ENCODE peak calls at places on chromosomes 12 and 14, in six cellular contexts. One of them, this sample, is unnamed.

GRCh38 chr14:66600416-66600815 is 92.5 kb downstream of the GPHN start:
- DNase-seq in right cardiac atrium: no peak
- DNase-seq in astrocyte: peak; percentile 70
- DNase-seq in suprapubic skin: no peak
- DNase-seq in GM23248: peak; percentile 47
- DNase-seq in A673: no peak
- DNase-seq in this sample: no peak

GRCh38 chr12:38921025-38921677 is 15.8 kb upstream of the CPNE8 start:
- DNase-seq in A673: peak; percentile 77
- DNase-seq in astrocyte: peak; percentile 54
- DNase-seq in suprapubic skin: no peak
- DNase-seq in GM23248: peak; percentile 70
- DNase-seq in right cardiac atrium: no peak
- DNase-seq in this sample: no peak

GRCh38 chr12:115305275-115305674 is 621.3 kb upstream of the TBX3 start:
- DNase-seq in astrocyte: no peak
- DNase-seq in GM23248: no peak
- DNase-seq in suprapubic skin: no peak
- DNase-seq in A673: no peak
- DNase-seq in right cardiac atrium: no peak
- DNase-seq in this sample: no peak

GRCh38 chr12:131061041-131061806 is 107.5 kb downstream of the ADGRD1 start:
- DNase-seq in astrocyte: no peak
- DNase-seq in suprapubic skin: peak; percentile 50
- DNase-seq in right cardiac atrium: no peak
- DNase-seq in GM23248: no peak
- DNase-seq in A673: no peak
- DNase-seq in this sample: no peak

GRCh38 chr14:35355981-35356839 is 48.3 kb downstream of the NFKBIA start:
- DNase-seq in suprapubic skin: no peak
- DNase-seq in astrocyte: peak; percentile 79
- DNase-seq in A673: peak; percentile 33
- DNase-seq in GM23248: peak; percentile 60
- DNase-seq in right cardiac atrium: no peak
- DNase-seq in this sample: no peak

GRCh38 chr14:96509457-96510090 is 7.4 kb downstream of the PAPOLA start:
- DNase-seq in right cardiac atrium: no peak
- DNase-seq in suprapubic skin: no peak
- DNase-seq in GM23248: no peak
- DNase-seq in astrocyte: no peak
- DNase-seq in A673: no peak
- DNase-seq in this sample: no peak

GRCh38 chr12:104593482-104593881 is 136.7 kb downstream of the CHST11 start:
- DNase-seq in astrocyte: no peak
- DNase-seq in GM23248: no peak
- DNase-seq in suprapubic skin: no peak
- DNase-seq in right cardiac atrium: no peak
- DNase-seq in A673: no peak
- DNase-seq in this sample: no peak

GRCh38 chr12:65867428-65867827 is 43.1 kb downstream of the HMGA2 start:
- DNase-seq in A673: no peak
- DNase-seq in right cardiac atrium: no peak
- DNase-seq in astrocyte: peak; percentile 96
- DNase-seq in suprapubic skin: no peak
- DNase-seq in GM23248: peak; percentile 96
- DNase-seq in this sample: no peak

GRCh38 chr12:100798799-100799198 is 4.2 kb downstream of the ANO4 start:
- DNase-seq in right cardiac atrium: no peak
- DNase-seq in A673: peak; percentile 46
- DNase-seq in astrocyte: peak; percentile 83
- DNase-seq in GM23248: no peak
- DNase-seq in suprapubic skin: no peak
- DNase-seq in this sample: no peak

GRCh38 chr14:20112321-20112720 is 1.8 kb downstream of the OR4K17 start:
- DNase-seq in GM23248: no peak
- DNase-seq in A673: no peak
- DNase-seq in astrocyte: no peak
- DNase-seq in right cardiac atrium: no peak
- DNase-seq in suprapubic skin: no peak
- DNase-seq in this sample: no peak
- H3K27me3 ChIP-seq in GM23248: no peaks in the 10 kb centered on the region
- H3K27me3 ChIP-seq in A673: no peaks in the 10 kb centered on the region
- H3K27me3 ChIP-seq in astrocyte: no peaks in the 10 kb centered on the region
- H3K27me3 ChIP-seq in right cardiac atrium: no peaks in the 10 kb centered on the region
- H3K27me3 ChIP-seq in suprapubic skin: no peaks in the 10 kb centered on the region
- H3K27me3 ChIP-seq in this sample: no peaks in the 10 kb centered on the region

GRCh38 chr12:128976120-128976519 is 122.8 kb downstream of the GLT1D1 start:
- DNase-seq in A673: peak; percentile 13
- DNase-seq in astrocyte: no peak
- DNase-seq in GM23248: no peak
- DNase-seq in right cardiac atrium: no peak
- DNase-seq in suprapubic skin: no peak
- DNase-seq in this sample: no peak
- H3K27ac ChIP-seq in A673: no peak overlapping the region
- H3K27ac ChIP-seq in astrocyte: no peak overlapping the region
- H3K27ac ChIP-seq in GM23248: no peak overlapping the region
- H3K27ac ChIP-seq in right cardiac atrium: no peak overlapping the region
- H3K27ac ChIP-seq in suprapubic skin: no peak overlapping the region
- H3K27ac ChIP-seq in this sample: no peak overlapping the region

GRCh38 chr14:37608649-37609048 is 13.2 kb downstream of the TTC6 start:
- DNase-seq in A673: no peak
- DNase-seq in right cardiac atrium: no peak
- DNase-seq in GM23248: no peak
- DNase-seq in suprapubic skin: no peak
- DNase-seq in astrocyte: no peak
- DNase-seq in this sample: no peak
- H3K27me3 ChIP-seq in A673: peaks cover 36% of the 10 kb centered on the region
- H3K27me3 ChIP-seq in right cardiac atrium: peaks cover 9% of the 10 kb centered on the region
- H3K27me3 ChIP-seq in GM23248: peaks cover 80% of the 10 kb centered on the region
- H3K27me3 ChIP-seq in suprapubic skin: peaks cover 77% of the 10 kb centered on the region
- H3K27me3 ChIP-seq in astrocyte: peaks cover 61% of the 10 kb centered on the region
- H3K27me3 ChIP-seq in this sample: peaks cover 21% of the 10 kb centered on the region

GRCh38 chr12:11812558-11813421 is 163.3 kb downstream of the ETV6 start:
- DNase-seq in GM23248: peak; percentile 52
- DNase-seq in astrocyte: no peak
- DNase-seq in A673: peak; percentile 69
- DNase-seq in right cardiac atrium: peak; percentile 82
- DNase-seq in suprapubic skin: no peak
- DNase-seq in this sample: no peak
- H3K27ac ChIP-seq in GM23248: peak overlapping the region; percentile 10
- H3K27ac ChIP-seq in astrocyte: peak overlapping the region; percentile 61
- H3K27ac ChIP-seq in A673: peak overlapping the region; percentile 81
- H3K27ac ChIP-seq in right cardiac atrium: peak overlapping the region; percentile 88
- H3K27ac ChIP-seq in suprapubic skin: peak overlapping the region; percentile 84
- H3K27ac ChIP-seq in this sample: no peak overlapping the region

DNA sequence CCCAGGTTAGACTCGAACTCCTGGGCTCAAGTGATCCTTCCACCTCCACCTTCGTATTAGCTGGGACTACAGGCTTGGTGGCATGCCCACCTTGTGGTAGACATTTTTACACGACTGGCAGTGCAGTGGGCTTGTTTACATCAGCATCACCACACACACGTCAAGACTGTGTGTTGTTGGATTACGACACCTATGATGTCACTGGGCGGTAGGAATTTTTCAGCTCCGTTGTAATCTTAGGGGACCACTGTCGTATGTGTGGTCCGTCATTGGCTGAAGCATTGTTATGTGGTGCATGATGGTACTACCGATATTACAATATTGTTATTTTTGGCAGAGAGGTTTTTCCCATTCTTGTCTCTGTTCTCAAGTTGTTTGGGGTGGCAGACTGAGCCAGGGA is 50.7 kb downstream of the TSPAN9 start:
- DNase-seq in A673: no peak
- DNase-seq in suprapubic skin: no peak
- DNase-seq in astrocyte: peak; percentile 50
- DNase-seq in right cardiac atrium: no peak
- DNase-seq in GM23248: no peak
- DNase-seq in this sample: no peak
- H3K27me3 ChIP-seq in A673: no peaks in the 10 kb centered on the region
- H3K27me3 ChIP-seq in suprapubic skin: no peaks in the 10 kb centered on the region
- H3K27me3 ChIP-seq in astrocyte: peaks cover 7% of the 10 kb centered on the region
- H3K27me3 ChIP-seq in right cardiac atrium: no peaks in the 10 kb centered on the region
- H3K27me3 ChIP-seq in GM23248: no peaks in the 10 kb centered on the region
- H3K27me3 ChIP-seq in this sample: peaks cover 34% of the 10 kb centered on the region

GRCh38 chr12:70456953-70457352 is 90.9 kb downstream of the KCNMB4 start:
- DNase-seq in astrocyte: no peak
- DNase-seq in right cardiac atrium: no peak
- DNase-seq in suprapubic skin: no peak
- DNase-seq in A673: no peak
- DNase-seq in GM23248: no peak
- DNase-seq in this sample: no peak

GRCh38 chr12:70449758-70450341 is 83.8 kb downstream of the KCNMB4 start:
- DNase-seq in suprapubic skin: no peak
- DNase-seq in right cardiac atrium: no peak
- DNase-seq in astrocyte: no peak
- DNase-seq in GM23248: no peak
- DNase-seq in A673: no peak
- DNase-seq in this sample: no peak

GRCh38 chr12:70449074-70449757 is 83.1 kb downstream of the KCNMB4 start:
- DNase-seq in GM23248: peak; percentile 17
- DNase-seq in right cardiac atrium: no peak
- DNase-seq in A673: no peak
- DNase-seq in suprapubic skin: no peak
- DNase-seq in astrocyte: peak; percentile 36
- DNase-seq in this sample: no peak

GRCh38 chr12:70448371-70448770 is 82.3 kb downstream of the KCNMB4 start:
- DNase-seq in astrocyte: peak; percentile 24
- DNase-seq in GM23248: peak; percentile 8
- DNase-seq in suprapubic skin: no peak
- DNase-seq in A673: no peak
- DNase-seq in right cardiac atrium: no peak
- DNase-seq in this sample: no peak

GRCh38 chr12:70451528-70451927 is 85.4 kb downstream of the KCNMB4 start:
- DNase-seq in GM23248: no peak
- DNase-seq in A673: no peak
- DNase-seq in suprapubic skin: no peak
- DNase-seq in astrocyte: no peak
- DNase-seq in right cardiac atrium: no peak
- DNase-seq in this sample: no peak
- H3K27ac ChIP-seq in GM23248: no peak overlapping the region
- H3K27ac ChIP-seq in A673: no peak overlapping the region
- H3K27ac ChIP-seq in suprapubic skin: no peak overlapping the region
- H3K27ac ChIP-seq in astrocyte: no peak overlapping the region
- H3K27ac ChIP-seq in right cardiac atrium: no peak overlapping the region
- H3K27ac ChIP-seq in this sample: no peak overlapping the region

GRCh38 chr14:90393966-90394365 is 2.9 kb upstream of the CALM1 start:
- DNase-seq in A673: no peak
- DNase-seq in GM23248: no peak
- DNase-seq in suprapubic skin: no peak
- DNase-seq in right cardiac atrium: no peak
- DNase-seq in astrocyte: no peak
- DNase-seq in this sample: no peak
- H3K27me3 ChIP-seq in A673: no peaks in the 10 kb centered on the region
- H3K27me3 ChIP-seq in GM23248: no peaks in the 10 kb centered on the region
- H3K27me3 ChIP-seq in suprapubic skin: no peaks in the 10 kb centered on the region
- H3K27me3 ChIP-seq in right cardiac atrium: no peaks in the 10 kb centered on the region
- H3K27me3 ChIP-seq in astrocyte: no peaks in the 10 kb centered on the region
- H3K27me3 ChIP-seq in this sample: no peaks in the 10 kb centered on the region

GRCh38 chr12:64633186-64633939 is 23.1 kb downstream of the RASSF3 start:
- DNase-seq in astrocyte: no peak
- DNase-seq in GM23248: no peak
- DNase-seq in A673: no peak
- DNase-seq in suprapubic skin: no peak
- DNase-seq in right cardiac atrium: no peak
- DNase-seq in this sample: no peak

GRCh38 chr12:64633940-64634337 is 23.6 kb downstream of the RASSF3 start:
- DNase-seq in A673: peak; percentile 23
- DNase-seq in suprapubic skin: no peak
- DNase-seq in GM23248: peak; percentile 78
- DNase-seq in astrocyte: peak; percentile 69
- DNase-seq in right cardiac atrium: peak; percentile 64
- DNase-seq in this sample: no peak

GRCh38 chr12:64634508-64635092 is 24.3 kb downstream of the RASSF3 start:
- DNase-seq in GM23248: no peak
- DNase-seq in A673: no peak
- DNase-seq in suprapubic skin: no peak
- DNase-seq in right cardiac atrium: no peak
- DNase-seq in astrocyte: no peak
- DNase-seq in this sample: no peak

GRCh38 chr12:64639466-64639865 is 29.2 kb downstream of the RASSF3 start:
- DNase-seq in GM23248: no peak
- DNase-seq in right cardiac atrium: no peak
- DNase-seq in suprapubic skin: no peak
- DNase-seq in A673: no peak
- DNase-seq in astrocyte: no peak
- DNase-seq in this sample: no peak

DNA sequence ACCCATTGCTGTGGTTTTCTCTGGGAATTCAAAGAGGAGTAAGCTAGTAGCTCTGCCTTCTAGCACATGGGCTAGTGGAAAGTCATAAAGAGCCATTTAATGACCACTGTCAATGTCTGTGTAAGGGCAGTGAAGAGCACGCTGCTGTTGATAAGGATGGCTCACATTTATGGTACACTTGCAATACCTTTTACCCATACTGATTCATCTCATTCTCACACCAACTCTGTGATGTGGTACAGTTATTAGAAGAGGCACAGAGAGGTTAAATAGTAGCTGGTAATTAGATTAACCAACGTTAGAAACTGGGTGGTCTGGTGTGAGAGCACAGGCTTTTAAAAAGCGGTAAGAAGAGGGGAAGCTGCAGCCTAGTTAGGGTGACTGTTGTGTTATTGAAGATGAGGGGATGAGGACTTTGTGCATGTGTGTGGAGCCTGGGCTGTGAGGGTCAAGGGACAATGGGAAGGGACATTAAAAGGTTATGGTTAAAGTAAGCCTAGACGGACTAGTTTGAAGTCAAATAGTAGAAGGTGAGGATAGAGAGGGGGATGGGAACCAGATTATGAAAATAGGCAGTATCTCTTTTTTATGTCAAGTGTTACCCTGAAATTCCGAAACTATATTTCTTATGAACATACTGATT is 25.2 kb downstream of the RASSF3 start:
- DNase-seq in right cardiac atrium: no peak
- DNase-seq in A673: no peak
- DNase-seq in astrocyte: no peak
- DNase-seq in GM23248: no peak
- DNase-seq in suprapubic skin: no peak
- DNase-seq in this sample: no peak
- H3K27ac ChIP-seq in right cardiac atrium: no peak overlapping the region
- H3K27ac ChIP-seq in A673: no peak overlapping the region
- H3K27ac ChIP-seq in astrocyte: no peak overlapping the region
- H3K27ac ChIP-seq in GM23248: no peak overlapping the region
- H3K27ac ChIP-seq in suprapubic skin: no peak overlapping the region
- H3K27ac ChIP-seq in this sample: no peak overlapping the region

This sample was measured in CD4-positive, alpha-beta T cell.